ENCODE peak calls at places on chromosome 13, in seven cellular contexts. C is dorsolateral prefrontal cortex, N is testis, B is foreskin keratinocyte, T is hepatocyte, E is fibroblast of lung, M is lower lobe of right lung. U is an unnamed sample. For H3K27me3, the result is how much of the 10 kb centered on the place peaks cover.

GRCh38 chr13:87355451-87355850 is 315.7 kb upstream of the SLITRK5 start:
- DNase-seq in C (no peak), N (no peak), B (no peak), T (no peak), E (no peak), M (no peak), U (no peak)

GRCh38 chr13:47133024-47133445 is 236.2 kb upstream of the HTR2A start:
- DNase-seq in C (no peak), N (no peak), B (no peak), T (no peak), E (no peak), M (no peak), U (no peak)

GRCh38 chr13:105914637-105915036 is 620.8 kb downstream of the EFNB2 start:
- DNase-seq in C (no peak), N (no peak), B (peak), T (no peak), E (peak), M (no peak), U (no peak)

GRCh38 chr13:23427342-23428182 is 5.9 kb downstream of the SACS start:
- DNase-seq in C (no peak), N (peak), B (peak), T (peak), E (peak), M (no peak), U (no peak)

GRCh38 chr13:59208405-59209195 is 955.1 kb downstream of the DIAPH3 start:
- DNase-seq in C (no peak), N (no peak), B (no peak), T (no peak), E (no peak), M (no peak), U (no peak)

GRCh38 chr13:109345433-109345941 is 440.9 kb downstream of the IRS2 start:
- DNase-seq in C (no peak), N (no peak), B (peak), T (no peak), E (peak), M (no peak), U (no peak)

GRCh38 chr13:109645831-109646230 is 140.6 kb downstream of the IRS2 start:
- DNase-seq in C (no peak), N (no peak), B (no peak), T (no peak), E (no peak), M (no peak), U (no peak)

GRCh38 chr13:71672527-71672926 is 194.5 kb downstream of the DACH1 start:
- DNase-seq in C (no peak), N (no peak), B (no peak), T (no peak), E (peak), M (no peak), U (no peak)

GRCh38 chr13:113151745-113152707 is 6.4 kb upstream of the PROZ start:
- DNase-seq in C (no peak), N (no peak), B (no peak), T (peak), E (peak), M (no peak), U (no peak)

GRCh38 chr13:33838567-33839131 is 20.7 kb downstream of the RFC3 start:
- DNase-seq in C (no peak), N (no peak), B (no peak), T (no peak), E (peak), M (no peak), U (no peak)

GRCh38 chr13:97188207-97188606 is 33.9 kb upstream of the MBNL2 start:
- DNase-seq in C (no peak), N (no peak), B (peak), T (no peak), E (no peak), M (no peak), U (no peak)

GRCh38 chr13:108878732-108879131 is 249.3 kb downstream of the MYO16 start:
- DNase-seq in C (no peak), N (no peak), B (no peak), T (no peak), E (no peak), M (no peak), U (no peak)

GRCh38 chr13:73001971-73002370 is 56.8 kb upstream of the KLF5 start:
- DNase-seq in C (no peak), N (no peak), B (no peak), T (no peak), E (no peak), M (no peak), U (no peak)

GRCh38 chr13:79663420-79663819 is 182.5 kb downstream of the NDFIP2 start:
- DNase-seq in C (no peak), N (no peak), B (no peak), T (no peak), E (no peak), M (no peak), U (no peak)

GRCh38 chr13:72850959-72851677 is 69.2 kb downstream of the PIBF1 start:
- DNase-seq in C (no peak), N (no peak), B (no peak), T (no peak), E (no peak), M (no peak), U (peak)

GRCh38 chr13:27043013-27043412 is 128.6 kb downstream of the USP12 start:
- DNase-seq in C (peak), N (no peak), B (peak), T (peak), E (peak), M (no peak), U (no peak)

GRCh38 chr13:53631511-53631910 is 602.9 kb downstream of the OLFM4 start:
- DNase-seq in C (no peak), N (no peak), B (no peak), T (no peak), E (no peak), M (no peak), U (no peak)
- H3K27ac ChIP-seq in C (no peak), N (no peak), B (no peak), T (no peak), E (no peak), M (no peak), U (no peak)

DNA sequence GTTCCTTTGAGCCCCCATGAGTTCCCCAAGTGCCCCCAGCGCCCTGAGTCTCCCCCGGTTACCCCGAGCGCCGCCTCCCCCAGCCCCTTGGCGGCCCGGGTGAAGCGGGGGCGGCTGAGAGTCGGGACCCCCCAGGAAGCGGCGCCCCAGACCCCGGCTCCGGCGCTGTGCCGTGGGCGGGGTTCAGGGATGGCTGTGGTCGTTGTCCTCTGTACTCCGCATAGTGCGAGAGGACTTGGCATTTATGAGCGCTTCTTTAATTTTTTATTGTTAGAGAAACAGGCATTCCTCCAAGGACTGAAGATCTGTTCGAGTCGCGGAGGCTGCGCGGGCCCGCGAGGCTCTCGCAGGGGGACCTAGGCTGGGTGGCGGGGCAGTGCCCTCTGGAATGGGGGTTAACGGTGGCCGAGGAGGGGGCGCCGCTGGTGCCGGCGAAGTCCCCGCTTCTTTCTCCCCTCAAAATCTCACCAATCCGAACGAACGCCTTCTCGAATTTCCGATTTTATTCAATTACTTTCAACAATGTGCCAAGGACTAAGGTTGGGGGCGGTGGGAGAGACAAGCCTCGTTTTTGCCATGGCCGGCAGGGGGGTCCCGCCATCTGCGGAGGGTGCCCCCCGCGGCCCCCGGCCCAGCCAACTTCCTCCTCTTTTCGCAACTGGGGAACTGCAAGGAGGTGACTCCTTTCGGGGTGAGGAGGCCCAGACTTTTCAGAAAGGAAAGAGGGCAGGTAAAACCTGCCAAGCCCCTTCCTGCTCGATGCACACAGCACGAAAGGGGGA is 595 bp upstream of the GJB2 start:
- DNase-seq in C (no peak), N (no peak), B (no peak), T (no peak), E (no peak), M (no peak), U (peak)
- H3K27me3 ChIP-seq in C (half or more), N (under half), B (under half), T (half or more), E (half or more), M (half or more), U (half or more)

GRCh38 chr13:94115054-94115453 is 364.4 kb downstream of the DCT start:
- DNase-seq in C (no peak), N (no peak), B (no peak), T (no peak), E (no peak), M (no peak), U (no peak)
- TF ChIP-seq CTCF in C (no peak), N (no peak), B (peak), T (no peak), E (no peak), M (no peak), U (no peak)

GRCh38 chr13:42992585-42993122 is 613 bp upstream of the EPSTI1 start:
- DNase-seq in C (no peak), N (no peak), B (no peak), T (no peak), E (no peak), M (no peak), U (no peak)
- H3K27ac ChIP-seq in C (peak), N (peak), B (peak), T (peak), E (peak), M (peak), U (peak)

DNA sequence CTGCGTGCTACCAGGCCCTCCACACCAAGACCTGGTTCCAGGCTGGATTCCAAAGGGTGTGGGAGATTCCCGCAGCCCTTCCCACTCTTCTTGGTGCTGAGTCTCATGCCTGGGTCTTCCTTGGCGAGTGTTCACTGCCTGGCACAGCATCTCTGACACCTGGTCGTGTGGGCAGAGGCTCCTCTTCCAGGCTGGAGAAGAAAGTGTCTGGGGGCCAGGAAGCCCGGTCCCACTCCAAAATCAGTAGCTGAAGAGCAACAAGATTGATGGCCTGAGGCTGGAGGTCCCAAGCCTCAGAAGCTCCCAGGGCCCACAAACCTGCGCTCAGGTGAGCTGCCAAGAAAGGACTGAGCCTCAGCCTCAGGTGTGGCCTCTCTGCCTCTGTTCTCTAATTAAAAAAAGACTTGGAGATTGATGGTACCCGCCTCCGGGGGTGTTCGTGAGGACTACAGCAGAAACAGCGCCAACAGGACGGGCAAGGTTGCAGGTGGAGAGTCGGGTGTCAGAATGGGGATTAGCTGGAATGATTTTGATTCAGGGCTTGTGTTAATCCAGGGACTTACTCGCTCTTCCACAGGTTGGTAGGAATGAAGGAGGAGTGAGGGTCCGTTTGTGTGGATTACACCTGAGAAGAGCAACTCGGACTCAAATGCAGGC is 217.5 kb downstream of the TEX29 start:
- DNase-seq in C (no peak), N (no peak), B (no peak), T (no peak), E (no peak), M (no peak), U (no peak)
- H3K27me3 ChIP-seq in C (half or more), N (under half), B (under half), T (half or more), E (under half), M (half or more), U (half or more)

DNA sequence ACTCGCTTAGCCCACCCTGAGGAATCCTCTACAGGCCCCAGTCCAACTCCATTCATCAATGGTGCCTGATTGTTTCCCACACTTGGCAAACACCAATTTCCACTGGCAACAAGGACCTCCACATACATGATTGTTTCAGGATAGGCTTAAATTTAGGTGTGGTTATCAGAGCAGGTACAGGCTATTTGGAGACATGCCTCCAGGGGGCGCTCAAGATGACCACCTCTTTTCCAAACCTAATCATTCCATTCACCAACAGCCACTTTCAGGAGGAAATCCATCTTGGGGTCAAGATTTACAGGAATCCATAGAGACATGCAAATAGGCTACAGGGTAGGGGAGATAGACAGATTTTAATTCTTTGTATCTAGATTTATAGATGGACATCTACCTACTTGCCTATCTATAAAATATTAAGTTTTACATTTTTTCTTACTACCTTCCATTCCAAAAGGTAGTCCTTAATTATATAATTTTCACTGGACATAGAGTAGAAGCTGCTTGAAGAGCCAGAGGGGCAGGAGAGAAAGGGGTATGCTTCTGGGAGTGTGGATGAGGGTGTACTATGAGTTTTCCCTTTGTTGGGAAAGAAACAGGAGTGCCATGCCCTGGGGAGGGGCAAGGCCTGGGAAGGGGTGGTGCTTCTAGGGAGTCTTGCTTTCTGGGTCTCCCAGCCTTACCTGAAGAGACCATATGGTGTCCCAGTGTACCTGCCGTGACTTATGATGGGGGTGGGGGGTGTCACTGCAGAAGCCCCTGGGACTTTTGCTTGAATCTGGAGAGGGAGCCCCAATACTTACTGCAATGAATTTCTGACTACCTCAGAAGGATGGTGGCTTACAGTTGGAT is 14.1 kb upstream of the PCDH8 start:
- DNase-seq in C (no peak), N (peak), B (no peak), T (no peak), E (no peak), M (no peak), U (no peak)
- TF ChIP-seq CTCF in C (peak), N (peak), B (peak), T (peak), E (peak), M (peak), U (peak)

DNA sequence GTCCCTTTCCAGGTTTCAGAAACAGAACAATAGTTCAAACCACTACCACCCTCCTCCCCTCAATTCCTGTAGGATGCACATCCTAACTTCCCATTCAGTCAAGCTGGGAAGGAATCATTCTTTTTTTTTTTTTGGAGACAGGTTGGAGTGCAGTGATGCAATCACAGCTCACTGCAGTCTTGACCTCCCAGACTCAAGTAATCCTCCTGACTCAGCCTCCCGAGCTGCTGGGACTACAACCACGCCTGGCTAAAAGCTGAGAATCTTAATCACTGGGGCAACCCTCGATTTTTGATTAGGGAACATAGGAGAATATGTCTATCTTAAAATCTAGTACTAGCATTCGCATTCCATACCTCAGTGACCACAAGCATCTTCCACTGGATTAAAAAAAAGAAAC is 146.2 kb downstream of the ABCC4 start:
- DNase-seq in C (no peak), N (no peak), B (peak), T (no peak), E (no peak), M (no peak), U (no peak)
- H3K27ac ChIP-seq in C (no peak), N (no peak), B (no peak), T (no peak), E (no peak), M (no peak), U (no peak)

GRCh38 chr13:48710160-48710559 is 56.4 kb downstream of the CYSLTR2 start:
- DNase-seq in C (no peak), N (no peak), B (no peak), T (no peak), E (no peak), M (no peak), U (no peak)

GRCh38 chr13:48712141-48712540 is 58.4 kb downstream of the CYSLTR2 start:
- DNase-seq in C (no peak), N (no peak), B (no peak), T (no peak), E (no peak), M (no peak), U (no peak)

GRCh38 chr13:48709213-48709612 is 55.5 kb downstream of the CYSLTR2 start:
- DNase-seq in C (no peak), N (no peak), B (peak), T (no peak), E (no peak), M (no peak), U (no peak)

GRCh38 chr13:48708764-48709163 is 55.0 kb downstream of the CYSLTR2 start:
- DNase-seq in C (no peak), N (no peak), B (no peak), T (no peak), E (no peak), M (no peak), U (no peak)

GRCh38 chr13:48707405-48707804 is 53.7 kb downstream of the CYSLTR2 start:
- DNase-seq in C (no peak), N (no peak), B (no peak), T (no peak), E (no peak), M (no peak), U (peak)
- H3K27me3 ChIP-seq in C (under half), N (under half), B (under half), T (under half), E (under half), M (under half), U (under half)

GRCh38 chr13:50995870-50996269 is 86.3 kb downstream of the RNASEH2B start:
- DNase-seq in C (no peak), N (no peak), B (peak), T (no peak), E (no peak), M (no peak), U (no peak)

GRCh38 chr13:50994651-50995050 is 85.1 kb downstream of the RNASEH2B start:
- DNase-seq in C (no peak), N (no peak), B (no peak), T (no peak), E (no peak), M (no peak), U (no peak)

GRCh38 chr13:50993908-50994307 is 84.3 kb downstream of the RNASEH2B start:
- DNase-seq in C (no peak), N (no peak), B (no peak), T (no peak), E (peak), M (no peak), U (no peak)

GRCh38 chr13:50991624-50992610 is 82.3 kb downstream of the RNASEH2B start:
- DNase-seq in C (no peak), N (no peak), B (no peak), T (no peak), E (no peak), M (no peak), U (no peak)

DNA sequence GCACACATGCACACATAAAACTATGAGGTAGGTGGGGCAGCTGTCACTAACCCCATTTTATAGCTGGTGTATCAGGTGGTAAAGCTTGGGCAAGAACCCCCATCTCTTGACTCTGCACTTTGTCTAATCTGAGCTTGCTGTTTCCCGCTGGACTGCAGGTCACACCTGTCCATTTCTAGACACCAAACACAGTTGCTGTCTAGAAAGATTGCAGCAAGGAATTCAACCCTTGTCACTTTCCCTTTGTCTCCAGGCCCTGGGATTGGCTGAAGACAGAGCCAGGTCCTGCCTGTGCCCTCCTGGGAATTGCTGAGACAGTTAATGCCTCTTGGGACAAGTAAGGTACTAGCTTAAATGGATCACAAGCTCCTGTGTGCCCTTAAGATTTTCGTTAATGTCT is 83.8 kb downstream of the RNASEH2B start:
- DNase-seq in C (no peak), N (no peak), B (no peak), T (peak), E (no peak), M (no peak), U (no peak)
- TF ChIP-seq CTCF in C (no peak), N (no peak), B (no peak), T (no peak), E (no peak), M (no peak), U (no peak)

DNA sequence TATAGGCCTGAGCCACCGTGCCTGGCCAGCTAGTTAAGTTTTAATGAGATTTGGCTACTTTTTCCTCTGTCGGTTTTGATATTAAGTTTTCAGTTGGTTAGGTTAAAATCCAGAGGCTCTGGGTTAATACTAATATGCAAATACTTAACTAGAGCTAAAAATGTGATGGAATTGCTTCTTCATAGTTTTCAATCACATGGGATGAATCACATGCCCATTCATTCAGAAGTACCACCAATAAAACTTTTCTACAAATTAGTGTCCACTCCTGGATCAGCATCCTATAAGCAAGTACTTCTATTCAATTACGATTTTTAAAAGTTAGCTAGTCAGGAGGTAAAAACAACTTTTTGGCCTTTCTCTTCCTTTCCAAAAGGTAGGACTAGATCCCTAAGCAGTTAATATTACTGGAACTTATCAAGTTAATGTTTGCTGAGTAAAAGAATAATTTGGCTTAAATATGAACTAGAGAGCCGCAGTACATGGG is 4.3 kb downstream of the SLC25A30 start:
- DNase-seq in C (no peak), N (no peak), B (peak), T (no peak), E (peak), M (no peak), U (no peak)
- H3K27ac ChIP-seq in C (no peak), N (peak), B (no peak), T (peak), E (peak), M (peak), U (peak)